ENCODE peak calls at places on chromosome 17, in four cellular contexts. One of them, this sample, is unnamed.

GRCh38 chr17:28467456-28468025 is 5.9 kb upstream of the SLC13A2 start:
- DNase-seq in colonic mucosa: no peak
- DNase-seq in kidney: no peak
- DNase-seq in Peyer's patch: no peak
- DNase-seq in this sample: no peak

GRCh38 chr17:30586818-30587595 is 109.8 kb downstream of the GOSR1 start:
- DNase-seq in kidney: no peak
- DNase-seq in colonic mucosa: no peak
- DNase-seq in Peyer's patch: no peak
- DNase-seq in this sample: no peak

GRCh38 chr17:64130559-64131001 is 636 bp upstream of the ERN1 start:
- DNase-seq in Peyer's patch: peak; percentile 74
- DNase-seq in kidney: peak; percentile 80
- DNase-seq in colonic mucosa: peak; percentile 53
- DNase-seq in this sample: no peak

GRCh38 chr17:4914009-4914408 is 11.1 kb upstream of the CHRNE start:
- DNase-seq in Peyer's patch: no peak
- DNase-seq in colonic mucosa: no peak
- DNase-seq in kidney: no peak
- DNase-seq in this sample: no peak

GRCh38 chr17:50949128-50950001 is 83.2 kb upstream of the TOB1 start:
- DNase-seq in Peyer's patch: no peak
- DNase-seq in kidney: no peak
- DNase-seq in colonic mucosa: no peak
- DNase-seq in this sample: no peak

GRCh38 chr17:57086069-57086930 is 1.3 kb downstream of the AKAP1 start:
- DNase-seq in Peyer's patch: peak; percentile 87
- DNase-seq in kidney: peak; percentile 84
- DNase-seq in colonic mucosa: peak; percentile 87
- DNase-seq in this sample: peak; percentile 20

GRCh38 chr17:10792156-10792555 is 11.7 kb downstream of the TMEM238L start:
- DNase-seq in Peyer's patch: peak; percentile 81
- DNase-seq in colonic mucosa: no peak
- DNase-seq in kidney: peak; percentile 81
- DNase-seq in this sample: no peak

GRCh38 chr17:43454888-43455287 is 28.9 kb upstream of the DHX8 start:
- DNase-seq in colonic mucosa: no peak
- DNase-seq in kidney: no peak
- DNase-seq in Peyer's patch: no peak
- DNase-seq in this sample: no peak

GRCh38 chr17:47295037-47295873 is 28.5 kb upstream of the EFCAB13 start:
- DNase-seq in kidney: no peak
- DNase-seq in colonic mucosa: no peak
- DNase-seq in Peyer's patch: no peak
- DNase-seq in this sample: no peak

GRCh38 chr17:46772013-46772878 is 46.2 kb downstream of the WNT3 start:
- DNase-seq in kidney: peak; percentile 68
- DNase-seq in colonic mucosa: peak; percentile 55
- DNase-seq in Peyer's patch: peak; percentile 73
- DNase-seq in this sample: peak; percentile 39

GRCh38 chr17:17942846-17943245 is 29.4 kb downstream of the TOM1L2 start:
- DNase-seq in kidney: no peak
- DNase-seq in Peyer's patch: peak; percentile 18
- DNase-seq in colonic mucosa: no peak
- DNase-seq in this sample: no peak

GRCh38 chr17:76493505-76494167 is 7.6 kb downstream of the RHBDF2 start:
- DNase-seq in Peyer's patch: peak; percentile 74
- DNase-seq in colonic mucosa: no peak
- DNase-seq in kidney: no peak
- DNase-seq in this sample: peak; percentile 41

GRCh38 chr17:31843382-31843780 is 15.7 kb downstream of the COPRS start:
- DNase-seq in Peyer's patch: no peak
- DNase-seq in kidney: no peak
- DNase-seq in colonic mucosa: no peak
- DNase-seq in this sample: no peak

GRCh38 chr17:62824290-62825135 is 16.4 kb upstream of the MARCHF10 start:
- DNase-seq in Peyer's patch: no peak
- DNase-seq in kidney: no peak
- DNase-seq in colonic mucosa: no peak
- DNase-seq in this sample: no peak

GRCh38 chr17:70072900-70073299 is 2.1 kb upstream of the KCNJ16 start:
- DNase-seq in kidney: no peak
- DNase-seq in Peyer's patch: no peak
- DNase-seq in colonic mucosa: no peak
- DNase-seq in this sample: no peak

GRCh38 chr17:29251969-29252866 is 5.6 kb downstream of the CRYBA1 start:
- DNase-seq in Peyer's patch: no peak
- DNase-seq in kidney: no peak
- DNase-seq in colonic mucosa: no peak
- DNase-seq in this sample: no peak

GRCh38 chr17:28760987-28761562 is 17.3 kb downstream of the TRAF4 start:
- DNase-seq in kidney: peak; percentile 78
- DNase-seq in colonic mucosa: peak; percentile 75
- DNase-seq in Peyer's patch: peak; percentile 67
- DNase-seq in this sample: no peak

GRCh38 chr17:82236142-82236971 is 7.5 kb downstream of the SLC16A3 start:
- DNase-seq in kidney: peak; percentile 88
- DNase-seq in colonic mucosa: peak; percentile 78
- DNase-seq in Peyer's patch: peak; percentile 86
- DNase-seq in this sample: peak; percentile 58

GRCh38 chr17:68748381-68748780 is 147.2 kb upstream of the FAM20A start:
- DNase-seq in kidney: no peak
- DNase-seq in Peyer's patch: no peak
- DNase-seq in colonic mucosa: no peak
- DNase-seq in this sample: no peak

GRCh38 chr17:4230142-4230541 is 33.6 kb downstream of the ANKFY1 start:
- DNase-seq in colonic mucosa: peak; percentile 46
- DNase-seq in kidney: no peak
- DNase-seq in Peyer's patch: peak; percentile 49
- DNase-seq in this sample: no peak

GRCh38 chr17:69574257-69575197 is 160.0 kb downstream of the MAP2K6 start:
- DNase-seq in kidney: no peak
- DNase-seq in colonic mucosa: no peak
- DNase-seq in Peyer's patch: no peak
- DNase-seq in this sample: no peak

GRCh38 chr17:68424861-68425260 is 32.4 kb downstream of the WIPI1 start:
- DNase-seq in Peyer's patch: no peak
- DNase-seq in colonic mucosa: peak; percentile 34
- DNase-seq in kidney: no peak
- DNase-seq in this sample: no peak

GRCh38 chr17:67403065-67403464 is 26.0 kb downstream of the PITPNC1 start:
- DNase-seq in colonic mucosa: no peak
- DNase-seq in Peyer's patch: no peak
- DNase-seq in kidney: no peak
- DNase-seq in this sample: no peak
- TF ChIP-seq CTCF in colonic mucosa: no peak
- TF ChIP-seq CTCF in Peyer's patch: no peak
- TF ChIP-seq CTCF in kidney: no peak
- TF ChIP-seq CTCF in this sample: no peak

GRCh38 chr17:1473841-1474240 is 17.8 kb upstream of the CRK start:
- DNase-seq in Peyer's patch: no peak
- DNase-seq in colonic mucosa: no peak
- DNase-seq in kidney: no peak
- DNase-seq in this sample: no peak

GRCh38 chr17:1474402-1475189 is 17.9 kb downstream of the MYO1C start:
- DNase-seq in kidney: peak; percentile 90
- DNase-seq in colonic mucosa: no peak
- DNase-seq in Peyer's patch: peak; percentile 61
- DNase-seq in this sample: peak; percentile 58

GRCh38 chr17:1471931-1472727 is 16.1 kb upstream of the CRK start:
- DNase-seq in kidney: no peak
- DNase-seq in Peyer's patch: no peak
- DNase-seq in colonic mucosa: no peak
- DNase-seq in this sample: no peak

GRCh38 chr17:1471490-1471889 is 15.5 kb upstream of the CRK start:
- DNase-seq in Peyer's patch: no peak
- DNase-seq in colonic mucosa: no peak
- DNase-seq in kidney: no peak
- DNase-seq in this sample: no peak

DNA sequence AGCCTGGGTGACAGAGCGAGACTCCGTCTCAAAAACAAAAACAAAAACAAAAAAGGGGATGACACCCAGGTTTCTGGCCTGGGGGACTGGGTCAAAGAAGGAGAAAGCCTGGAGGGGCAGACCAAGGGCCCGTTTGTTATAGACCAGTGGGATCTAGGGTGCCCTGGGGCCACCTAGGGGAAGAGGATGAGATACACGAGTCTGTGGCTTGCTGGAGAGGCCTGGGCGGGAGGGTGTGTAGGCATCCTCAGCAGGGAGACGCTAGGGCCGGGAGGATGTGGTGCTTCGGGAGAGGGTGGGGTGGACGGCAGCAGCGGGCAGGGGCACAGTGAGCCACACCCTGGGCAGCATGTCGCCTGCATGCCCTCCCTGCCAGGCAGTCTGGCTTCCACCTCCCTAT is 17.1 kb upstream of the CRK start:
- DNase-seq in colonic mucosa: no peak
- DNase-seq in Peyer's patch: no peak
- DNase-seq in kidney: no peak
- DNase-seq in this sample: no peak
- TF ChIP-seq CTCF in colonic mucosa: no peak
- TF ChIP-seq CTCF in Peyer's patch: no peak
- TF ChIP-seq CTCF in kidney: no peak
- TF ChIP-seq CTCF in this sample: no peak

DNA sequence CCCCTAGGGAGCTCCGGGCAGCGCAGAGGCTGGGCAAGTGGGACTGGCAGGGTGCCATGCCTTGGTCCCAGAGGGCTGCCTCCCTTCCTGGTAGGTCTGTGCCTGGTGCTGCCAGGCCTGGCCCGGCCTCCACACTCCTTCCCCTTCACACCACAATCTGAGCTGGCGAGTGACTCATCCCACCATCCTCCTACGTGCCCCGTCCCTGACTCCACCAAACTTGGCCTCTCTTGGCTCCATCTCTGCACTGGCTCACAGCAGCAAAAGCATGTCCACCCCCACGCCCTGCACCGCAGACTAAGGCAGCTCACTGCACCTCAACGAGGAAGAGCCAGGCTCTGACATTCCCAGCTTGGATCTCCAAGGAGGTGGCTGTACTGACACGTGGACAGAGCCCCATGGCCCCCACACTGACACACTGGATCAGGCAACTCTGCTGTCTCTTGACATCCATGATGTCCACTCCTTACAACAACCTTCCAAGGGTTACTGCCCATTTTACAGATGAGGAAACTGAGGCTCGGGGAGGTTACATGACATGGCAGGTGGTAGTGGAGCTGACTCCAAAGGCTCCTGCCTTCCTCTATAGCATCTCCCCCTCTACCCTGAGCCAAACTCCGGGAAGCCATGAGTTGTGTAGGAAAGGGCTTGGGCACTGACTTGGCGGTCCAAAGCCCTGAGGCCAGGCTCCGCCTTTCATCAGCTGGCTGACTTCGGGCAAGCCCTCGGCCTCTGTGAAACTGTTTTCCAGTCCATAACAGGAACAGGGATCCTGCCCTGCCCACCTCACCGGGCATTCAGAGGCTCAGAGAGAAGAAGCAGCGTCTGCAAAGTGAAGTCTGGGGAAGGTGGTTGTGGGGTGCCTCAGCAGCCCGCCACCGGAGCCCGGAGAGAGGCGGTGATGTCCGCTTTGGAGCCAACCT is 20.1 kb upstream of the KRT19 start:
- DNase-seq in kidney: peak; percentile 95
- DNase-seq in Peyer's patch: peak; percentile 85
- DNase-seq in colonic mucosa: peak; percentile 75
- DNase-seq in this sample: no peak
- TF ChIP-seq CTCF in kidney: no peak
- TF ChIP-seq CTCF in Peyer's patch: no peak
- TF ChIP-seq CTCF in colonic mucosa: no peak
- TF ChIP-seq CTCF in this sample: no peak

DNA sequence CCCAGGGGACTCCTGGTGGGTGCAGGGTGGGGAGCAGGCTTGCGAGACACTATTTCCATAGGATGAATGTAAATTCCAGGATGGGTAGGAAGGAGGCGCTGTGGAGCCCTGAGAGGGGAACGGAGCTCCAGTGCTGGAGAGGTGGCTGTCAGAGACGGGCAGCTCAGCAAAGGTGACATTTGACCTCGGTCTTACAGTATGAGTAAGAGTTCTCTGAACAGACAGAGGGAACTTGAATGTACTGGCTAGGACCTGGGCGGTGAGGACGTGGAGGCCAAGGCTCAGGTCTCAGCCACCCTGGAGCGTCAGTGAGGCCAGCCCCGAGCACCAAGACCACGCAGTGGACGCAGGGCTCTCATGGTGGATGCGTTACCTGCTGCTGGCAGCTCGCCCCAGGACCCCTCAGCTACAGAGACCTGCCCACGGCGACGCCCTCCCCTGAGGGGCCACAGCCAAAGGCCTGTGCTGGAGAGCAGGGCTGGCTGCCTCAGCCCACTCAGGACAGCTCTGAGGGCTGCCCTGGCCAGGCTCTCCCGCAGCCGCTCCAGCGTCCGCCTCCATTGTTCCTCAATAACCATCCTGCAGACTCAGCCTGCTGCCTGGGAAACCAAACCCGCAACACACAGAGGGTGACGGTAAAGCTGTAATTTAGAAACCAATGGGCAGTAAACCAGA is 65.9 kb upstream of the TNRC6C start:
- DNase-seq in kidney: peak; percentile 69
- DNase-seq in Peyer's patch: peak; percentile 44
- DNase-seq in colonic mucosa: no peak
- DNase-seq in this sample: no peak
- TF ChIP-seq CTCF in kidney: no peak
- TF ChIP-seq CTCF in Peyer's patch: no peak
- TF ChIP-seq CTCF in colonic mucosa: no peak
- TF ChIP-seq CTCF in this sample: no peak

DNA sequence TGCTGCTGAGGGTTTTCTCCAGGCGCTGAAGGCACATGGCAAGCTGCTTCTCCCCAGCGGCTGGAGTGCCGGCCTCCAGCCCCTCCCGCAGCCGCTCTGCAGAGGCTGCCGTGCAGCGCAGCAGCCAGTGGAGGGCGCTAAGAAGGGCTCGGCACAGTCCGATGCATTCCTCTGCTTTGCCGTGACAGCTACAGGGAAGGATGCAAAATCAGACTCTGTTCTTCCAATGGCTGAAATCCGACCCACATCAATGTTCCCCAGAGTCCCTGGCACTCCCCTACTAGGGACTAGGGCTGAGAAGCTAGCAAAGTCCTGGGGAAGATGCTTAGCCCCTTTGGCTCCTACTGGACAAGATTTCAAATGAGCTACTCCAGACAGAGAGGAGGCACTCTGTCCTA is 19.0 kb downstream of the MED24 start:
- DNase-seq in colonic mucosa: no peak
- DNase-seq in kidney: no peak
- DNase-seq in Peyer's patch: no peak
- DNase-seq in this sample: no peak
- TF ChIP-seq CTCF in colonic mucosa: peak; percentile 44
- TF ChIP-seq CTCF in kidney: peak; percentile 4
- TF ChIP-seq CTCF in Peyer's patch: peak; percentile 54
- TF ChIP-seq CTCF in this sample: no peak

GRCh38 chr17:8799001-8799850 is at the start of gene MFSD6L:
- DNase-seq in kidney: peak; percentile 87
- DNase-seq in colonic mucosa: peak; percentile 80
- DNase-seq in Peyer's patch: peak; percentile 73
- DNase-seq in this sample: no peak
- TF ChIP-seq CTCF in kidney: peak; percentile 25
- TF ChIP-seq CTCF in colonic mucosa: peak; percentile 33
- TF ChIP-seq CTCF in Peyer's patch: peak; percentile 19
- TF ChIP-seq CTCF in this sample: no peak

GRCh38 chr17:45425984-45426413 is 6.7 kb downstream of the ARHGAP27 start:
- DNase-seq in Peyer's patch: no peak
- DNase-seq in colonic mucosa: no peak
- DNase-seq in kidney: peak; percentile 47
- DNase-seq in this sample: no peak
- TF ChIP-seq CTCF in Peyer's patch: no peak
- TF ChIP-seq CTCF in colonic mucosa: no peak
- TF ChIP-seq CTCF in kidney: peak; percentile 26
- TF ChIP-seq CTCF in this sample: no peak